ENCODE peak calls at places on chromosomes 13 and 19, in seven cellular contexts. X is PC-9; W is aorta; K is ovary; I is lower lobe of right lung; R is upper lobe of right lung; S is CD8-positive, alpha-beta memory T cell. Y is an unnamed sample.

GRCh38 chr19:8609210-8610040 is 1.1 kb downstream of the ADAMTS10 start:
- DNase-seq in X (no peak), W (peak; percentile 90), K (peak; percentile 41), I (peak; percentile 75), R (peak; percentile 73), S (peak; percentile 25), Y (no peak)

GRCh38 chr19:47676811-47677210 is 36.4 kb upstream of the EHD2 start:
- DNase-seq in X (no peak), W (no peak), K (no peak), I (no peak), R (no peak), S (no peak), Y (no peak)

GRCh38 chr19:41575998-41576397 is at the start of gene CEACAM21:
- DNase-seq in X (no peak), W (peak; percentile 80), K (no peak), I (peak; percentile 86), R (peak; percentile 77), S (peak; percentile 42), Y (peak; percentile 80)

GRCh38 chr19:33301900-33302174 is 497 bp downstream of the CEBPA start:
- DNase-seq in X (no peak), W (no peak), K (no peak), I (no peak), R (no peak), S (no peak), Y (no peak)

GRCh38 chr13:101309014-101309619 is 107.2 kb downstream of the NALCN start:
- DNase-seq in X (peak; percentile 16), W (no peak), K (no peak), I (no peak), R (no peak), S (no peak), Y (no peak)

GRCh38 chr19:55484571-55485438 is at the start of gene NAT14:
- DNase-seq in X (peak; percentile 78), W (peak; percentile 72), K (peak; percentile 70), I (no peak), R (peak; percentile 81), S (peak; percentile 77), Y (peak; percentile 48)

GRCh38 chr13:107964356-107964755 is 251.0 kb downstream of the LIG4 start:
- DNase-seq in X (no peak), W (no peak), K (no peak), I (no peak), R (no peak), S (no peak), Y (no peak)

GRCh38 chr13:25190256-25190655 is 18.2 kb upstream of the AMER2 start:
- DNase-seq in X (no peak), W (no peak), K (no peak), I (no peak), R (no peak), S (no peak), Y (no peak)

GRCh38 chr13:99731747-99732146 is 230.5 kb downstream of the TM9SF2 start:
- DNase-seq in X (no peak), W (no peak), K (no peak), I (no peak), R (no peak), S (no peak), Y (no peak)
- H3K27ac ChIP-seq in X (no peak overlapping the region), W (no peak overlapping the region), K (no peak overlapping the region), I (no peak overlapping the region), R (no peak overlapping the region), S (no peak overlapping the region), Y (no peak overlapping the region)

GRCh38 chr19:13073263-13073662 is 29.4 kb downstream of the LYL1 start:
- DNase-seq in X (no peak), W (no peak), K (no peak), I (no peak), R (no peak), S (no peak), Y (no peak)
- H3K4me1 ChIP-seq in X (no peaks in the 10 kb centered on the region), W (no peaks in the 10 kb centered on the region), K (peaks cover 24% of the 10 kb centered on the region), I (peaks cover 52% of the 10 kb centered on the region), R (peaks cover 28% of the 10 kb centered on the region), S (no peaks in the 10 kb centered on the region), Y (no peaks in the 10 kb centered on the region)

GRCh38 chr13:62767473-62767872 is 1351.8 kb upstream of the PCDH20 start:
- DNase-seq in X (no peak), W (no peak), K (no peak), I (no peak), R (no peak), S (no peak), Y (no peak)
- H3K27ac ChIP-seq in X (no peak overlapping the region), W (no peak overlapping the region), K (no peak overlapping the region), I (no peak overlapping the region), R (no peak overlapping the region), S (no peak overlapping the region), Y (no peak overlapping the region)

DNA sequence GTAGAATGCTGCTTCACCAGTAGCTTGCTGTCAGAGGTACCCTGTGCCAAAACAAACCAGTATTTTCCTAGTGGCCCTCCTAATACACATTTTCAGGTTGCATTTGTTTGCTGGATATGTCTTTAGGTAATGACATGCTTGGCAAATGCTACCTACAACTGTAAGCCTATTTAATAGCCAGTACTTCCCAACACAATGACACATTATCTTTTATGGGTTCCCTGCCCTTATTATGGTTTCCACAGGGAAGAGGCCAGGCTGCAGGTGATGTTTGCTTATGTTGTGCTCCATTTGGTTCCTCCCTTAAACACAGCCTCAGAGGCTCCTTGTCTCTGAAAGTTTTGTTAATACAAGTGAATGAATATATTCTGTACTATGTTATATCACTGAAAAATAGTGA is 24.7 kb downstream of the FRY start:
- DNase-seq in X (no peak), W (no peak), K (no peak), I (no peak), R (no peak), S (no peak), Y (no peak)
- H3K4me1 ChIP-seq in X (peaks cover 4% of the 10 kb centered on the region), W (no peaks in the 10 kb centered on the region), K (peaks cover 3% of the 10 kb centered on the region), I (no peaks in the 10 kb centered on the region), R (no peaks in the 10 kb centered on the region), S (no peaks in the 10 kb centered on the region), Y (no peaks in the 10 kb centered on the region)

GRCh38 chr13:20840590-20840989 is 62.0 kb downstream of the XPO4 start:
- DNase-seq in X (no peak), W (no peak), K (no peak), I (no peak), R (no peak), S (no peak), Y (no peak)

GRCh38 chr13:20848944-20849343 is 53.6 kb downstream of the XPO4 start:
- DNase-seq in X (no peak), W (no peak), K (no peak), I (no peak), R (no peak), S (no peak), Y (no peak)

GRCh38 chr13:20847298-20847697 is 55.2 kb downstream of the XPO4 start:
- DNase-seq in X (no peak), W (no peak), K (no peak), I (no peak), R (no peak), S (no peak), Y (no peak)

GRCh38 chr13:20848203-20848602 is 54.3 kb downstream of the XPO4 start:
- DNase-seq in X (no peak), W (no peak), K (no peak), I (no peak), R (no peak), S (no peak), Y (no peak)

GRCh38 chr13:20843177-20843576 is 59.4 kb downstream of the XPO4 start:
- DNase-seq in X (no peak), W (no peak), K (no peak), I (no peak), R (no peak), S (no peak), Y (no peak)
- H3K27ac ChIP-seq in X (no peak overlapping the region), W (no peak overlapping the region), K (no peak overlapping the region), I (no peak overlapping the region), R (no peak overlapping the region), S (no peak overlapping the region), Y (no peak overlapping the region)